ENCODE peak calls at places on chromosomes 3 and 15, in seven cellular contexts. One of them, this sample, is unnamed.

GRCh38 chr3:188271226-188271894 is 117.4 kb downstream of the LPP start:
- DNase-seq in activated gamma-delta T cell treated with Interleukin-2 at 50 U/mL for 16 hours: no peak
- DNase-seq in ELR: no peak
- DNase-seq in GM10248: no peak
- DNase-seq in activated CD4-positive, alpha-beta T cell treated with anti-CD3 and anti-CD28 coated beads, Interleukin-2, amount 10 ng/mL, durations not matched to agents 24 days and 14 days: no peak
- DNase-seq in NCI-H1105: no peak
- DNase-seq in NCI-H1092: no peak
- DNase-seq in this sample: no peak

GRCh38 chr3:189275182-189275581 is 103.4 kb downstream of the TPRG1 start:
- DNase-seq in NCI-H1092: no peak
- DNase-seq in ELR: no peak
- DNase-seq in GM10248: no peak
- DNase-seq in NCI-H1105: no peak
- DNase-seq in activated gamma-delta T cell treated with Interleukin-2 at 50 U/mL for 16 hours: no peak
- DNase-seq in activated CD4-positive, alpha-beta T cell treated with anti-CD3 and anti-CD28 coated beads, Interleukin-2, amount 10 ng/mL, durations not matched to agents 24 days and 14 days: no peak
- DNase-seq in this sample: no peak

GRCh38 chr3:195236801-195237570 is 34.0 kb downstream of the XXYLT1 start:
- DNase-seq in GM10248: no peak
- DNase-seq in NCI-H1105: no peak
- DNase-seq in NCI-H1092: no peak
- DNase-seq in activated CD4-positive, alpha-beta T cell treated with anti-CD3 and anti-CD28 coated beads, Interleukin-2, amount 10 ng/mL, durations not matched to agents 24 days and 14 days: no peak
- DNase-seq in ELR: no peak
- DNase-seq in activated gamma-delta T cell treated with Interleukin-2 at 50 U/mL for 16 hours: no peak
- DNase-seq in this sample: peak

GRCh38 chr3:123789760-123790159 is 94.4 kb downstream of the MYLK start:
- DNase-seq in activated CD4-positive, alpha-beta T cell treated with anti-CD3 and anti-CD28 coated beads, Interleukin-2, amount 10 ng/mL, durations not matched to agents 24 days and 14 days: no peak
- DNase-seq in NCI-H1105: no peak
- DNase-seq in ELR: peak
- DNase-seq in activated gamma-delta T cell treated with Interleukin-2 at 50 U/mL for 16 hours: no peak
- DNase-seq in GM10248: no peak
- DNase-seq in NCI-H1092: no peak
- DNase-seq in this sample: no peak

GRCh38 chr3:60992395-60992794 is 258.9 kb downstream of the FHIT start:
- DNase-seq in GM10248: no peak
- DNase-seq in ELR: no peak
- DNase-seq in activated CD4-positive, alpha-beta T cell treated with anti-CD3 and anti-CD28 coated beads, Interleukin-2, amount 10 ng/mL, durations not matched to agents 24 days and 14 days: no peak
- DNase-seq in activated gamma-delta T cell treated with Interleukin-2 at 50 U/mL for 16 hours: no peak
- DNase-seq in NCI-H1092: peak
- DNase-seq in NCI-H1105: no peak
- DNase-seq in this sample: no peak

GRCh38 chr3:146625117-146625775 is 20.1 kb upstream of the PLSCR5 start:
- DNase-seq in GM10248: no peak
- DNase-seq in activated gamma-delta T cell treated with Interleukin-2 at 50 U/mL for 16 hours: no peak
- DNase-seq in ELR: peak
- DNase-seq in NCI-H1092: no peak
- DNase-seq in NCI-H1105: no peak
- DNase-seq in activated CD4-positive, alpha-beta T cell treated with anti-CD3 and anti-CD28 coated beads, Interleukin-2, amount 10 ng/mL, durations not matched to agents 24 days and 14 days: no peak
- DNase-seq in this sample: no peak

GRCh38 chr15:23038741-23039150 is 623 bp downstream of the TUBGCP5 start:
- DNase-seq in activated gamma-delta T cell treated with Interleukin-2 at 50 U/mL for 16 hours: no peak
- DNase-seq in ELR: peak
- DNase-seq in NCI-H1092: no peak
- DNase-seq in GM10248: no peak
- DNase-seq in NCI-H1105: no peak
- DNase-seq in activated CD4-positive, alpha-beta T cell treated with anti-CD3 and anti-CD28 coated beads, Interleukin-2, amount 10 ng/mL, durations not matched to agents 24 days and 14 days: no peak
- DNase-seq in this sample: peak

GRCh38 chr15:93265046-93265658 is 176.1 kb upstream of the RGMA start:
- DNase-seq in activated gamma-delta T cell treated with Interleukin-2 at 50 U/mL for 16 hours: no peak
- DNase-seq in NCI-H1105: peak
- DNase-seq in ELR: no peak
- DNase-seq in activated CD4-positive, alpha-beta T cell treated with anti-CD3 and anti-CD28 coated beads, Interleukin-2, amount 10 ng/mL, durations not matched to agents 24 days and 14 days: no peak
- DNase-seq in GM10248: no peak
- DNase-seq in NCI-H1092: no peak
- DNase-seq in this sample: no peak

GRCh38 chr3:146050700-146051099 is 110.3 kb downstream of the PLOD2 start:
- DNase-seq in activated CD4-positive, alpha-beta T cell treated with anti-CD3 and anti-CD28 coated beads, Interleukin-2, amount 10 ng/mL, durations not matched to agents 24 days and 14 days: no peak
- DNase-seq in activated gamma-delta T cell treated with Interleukin-2 at 50 U/mL for 16 hours: no peak
- DNase-seq in NCI-H1105: no peak
- DNase-seq in NCI-H1092: no peak
- DNase-seq in ELR: no peak
- DNase-seq in GM10248: no peak
- DNase-seq in this sample: no peak

GRCh38 chr15:66841953-66842681 is 140.1 kb downstream of the SMAD6 start:
- DNase-seq in NCI-H1105: peak
- DNase-seq in GM10248: no peak
- DNase-seq in activated CD4-positive, alpha-beta T cell treated with anti-CD3 and anti-CD28 coated beads, Interleukin-2, amount 10 ng/mL, durations not matched to agents 24 days and 14 days: no peak
- DNase-seq in activated gamma-delta T cell treated with Interleukin-2 at 50 U/mL for 16 hours: no peak
- DNase-seq in ELR: peak
- DNase-seq in NCI-H1092: no peak
- DNase-seq in this sample: peak

GRCh38 chr3:155701882-155702465 is 42.9 kb downstream of the PLCH1 start:
- DNase-seq in GM10248: peak
- DNase-seq in activated CD4-positive, alpha-beta T cell treated with anti-CD3 and anti-CD28 coated beads, Interleukin-2, amount 10 ng/mL, durations not matched to agents 24 days and 14 days: no peak
- DNase-seq in ELR: peak
- DNase-seq in activated gamma-delta T cell treated with Interleukin-2 at 50 U/mL for 16 hours: no peak
- DNase-seq in NCI-H1092: peak
- DNase-seq in NCI-H1105: peak
- DNase-seq in this sample: no peak

GRCh38 chr3:142022381-142022780 is 127.0 kb downstream of the TFDP2 start:
- DNase-seq in activated CD4-positive, alpha-beta T cell treated with anti-CD3 and anti-CD28 coated beads, Interleukin-2, amount 10 ng/mL, durations not matched to agents 24 days and 14 days: peak
- DNase-seq in NCI-H1092: no peak
- DNase-seq in activated gamma-delta T cell treated with Interleukin-2 at 50 U/mL for 16 hours: no peak
- DNase-seq in GM10248: peak
- DNase-seq in ELR: peak
- DNase-seq in NCI-H1105: no peak
- DNase-seq in this sample: no peak

GRCh38 chr3:33722626-33723370 is 4.7 kb upstream of the CLASP2 start:
- DNase-seq in activated CD4-positive, alpha-beta T cell treated with anti-CD3 and anti-CD28 coated beads, Interleukin-2, amount 10 ng/mL, durations not matched to agents 24 days and 14 days: no peak
- DNase-seq in NCI-H1105: no peak
- DNase-seq in NCI-H1092: no peak
- DNase-seq in GM10248: no peak
- DNase-seq in activated gamma-delta T cell treated with Interleukin-2 at 50 U/mL for 16 hours: no peak
- DNase-seq in ELR: peak
- DNase-seq in this sample: no peak

GRCh38 chr3:143280984-143281383 is 161.4 kb downstream of the CHST2 start:
- DNase-seq in GM10248: no peak
- DNase-seq in ELR: no peak
- DNase-seq in activated CD4-positive, alpha-beta T cell treated with anti-CD3 and anti-CD28 coated beads, Interleukin-2, amount 10 ng/mL, durations not matched to agents 24 days and 14 days: no peak
- DNase-seq in NCI-H1092: no peak
- DNase-seq in NCI-H1105: no peak
- DNase-seq in activated gamma-delta T cell treated with Interleukin-2 at 50 U/mL for 16 hours: no peak
- DNase-seq in this sample: no peak

This sample was measured in endodermal cell.